ENCODE peak calls at places on chromosomes 11 and 22, in eight cellular contexts. One of them, this sample, is unnamed.

GRCh38 chr22:47048123-47049077 is 285.9 kb downstream of the TBC1D22A start:
- DNase-seq in brain microvascular endothelial cell: no peak
- DNase-seq in HL-60: no peak
- DNase-seq in fibroblast of the aortic adventitia: no peak
- DNase-seq in SK-N-SH: no peak
- DNase-seq in astrocyte of the spinal cord: no peak
- DNase-seq in body of pancreas: no peak
- DNase-seq in GM23338: no peak
- DNase-seq in this sample: no peak

GRCh38 chr11:92070026-92070889 is 154.4 kb upstream of the FAT3 start:
- DNase-seq in brain microvascular endothelial cell: no peak
- DNase-seq in HL-60: no peak
- DNase-seq in fibroblast of the aortic adventitia: no peak
- DNase-seq in SK-N-SH: no peak
- DNase-seq in astrocyte of the spinal cord: no peak
- DNase-seq in body of pancreas: no peak
- DNase-seq in GM23338: peak
- DNase-seq in this sample: no peak

GRCh38 chr11:82996966-82997606 is 74.6 kb downstream of the RAB30 start:
- DNase-seq in brain microvascular endothelial cell: no peak
- DNase-seq in HL-60: no peak
- DNase-seq in fibroblast of the aortic adventitia: no peak
- DNase-seq in SK-N-SH: no peak
- DNase-seq in astrocyte of the spinal cord: peak
- DNase-seq in body of pancreas: peak
- DNase-seq in GM23338: no peak
- DNase-seq in this sample: no peak

GRCh38 chr22:20226077-20226716 is 41.9 kb downstream of the RTN4R start:
- DNase-seq in brain microvascular endothelial cell: no peak
- DNase-seq in HL-60: no peak
- DNase-seq in fibroblast of the aortic adventitia: no peak
- DNase-seq in SK-N-SH: no peak
- DNase-seq in astrocyte of the spinal cord: no peak
- DNase-seq in body of pancreas: no peak
- DNase-seq in GM23338: peak
- DNase-seq in this sample: no peak

GRCh38 chr11:44928144-44928543 is 22.5 kb downstream of the TP53I11 start:
- DNase-seq in brain microvascular endothelial cell: no peak
- DNase-seq in HL-60: no peak
- DNase-seq in fibroblast of the aortic adventitia: no peak
- DNase-seq in SK-N-SH: no peak
- DNase-seq in astrocyte of the spinal cord: no peak
- DNase-seq in body of pancreas: no peak
- DNase-seq in GM23338: no peak
- DNase-seq in this sample: no peak

GRCh38 chr11:7571640-7572000 is 57.8 kb downstream of the PPFIBP2 start:
- DNase-seq in brain microvascular endothelial cell: peak
- DNase-seq in HL-60: peak
- DNase-seq in fibroblast of the aortic adventitia: peak
- DNase-seq in SK-N-SH: peak
- DNase-seq in astrocyte of the spinal cord: peak
- DNase-seq in body of pancreas: peak
- DNase-seq in GM23338: peak
- DNase-seq in this sample: peak

GRCh38 chr22:44931077-44931540 is 78.7 kb downstream of the PHF21B start:
- DNase-seq in brain microvascular endothelial cell: no peak
- DNase-seq in HL-60: no peak
- DNase-seq in fibroblast of the aortic adventitia: peak
- DNase-seq in SK-N-SH: peak
- DNase-seq in astrocyte of the spinal cord: no peak
- DNase-seq in body of pancreas: no peak
- DNase-seq in GM23338: no peak
- DNase-seq in this sample: peak

GRCh38 chr11:75233688-75234295 is 6.8 kb upstream of the TPBGL start:
- DNase-seq in brain microvascular endothelial cell: peak
- DNase-seq in HL-60: peak
- DNase-seq in fibroblast of the aortic adventitia: peak
- DNase-seq in SK-N-SH: no peak
- DNase-seq in astrocyte of the spinal cord: peak
- DNase-seq in body of pancreas: peak
- DNase-seq in GM23338: peak
- DNase-seq in this sample: peak

GRCh38 chr11:104547996-104548661 is 350.1 kb downstream of the CASP12 start:
- DNase-seq in brain microvascular endothelial cell: peak
- DNase-seq in HL-60: no peak
- DNase-seq in fibroblast of the aortic adventitia: no peak
- DNase-seq in SK-N-SH: no peak
- DNase-seq in astrocyte of the spinal cord: peak
- DNase-seq in body of pancreas: no peak
- DNase-seq in GM23338: peak
- DNase-seq in this sample: no peak

GRCh38 chr22:20312396-20313191 is 7.3 kb downstream of the DGCR6L start:
- DNase-seq in brain microvascular endothelial cell: no peak
- DNase-seq in HL-60: no peak
- DNase-seq in fibroblast of the aortic adventitia: no peak
- DNase-seq in SK-N-SH: no peak
- DNase-seq in astrocyte of the spinal cord: no peak
- DNase-seq in body of pancreas: no peak
- DNase-seq in GM23338: no peak
- DNase-seq in this sample: no peak

DNA sequence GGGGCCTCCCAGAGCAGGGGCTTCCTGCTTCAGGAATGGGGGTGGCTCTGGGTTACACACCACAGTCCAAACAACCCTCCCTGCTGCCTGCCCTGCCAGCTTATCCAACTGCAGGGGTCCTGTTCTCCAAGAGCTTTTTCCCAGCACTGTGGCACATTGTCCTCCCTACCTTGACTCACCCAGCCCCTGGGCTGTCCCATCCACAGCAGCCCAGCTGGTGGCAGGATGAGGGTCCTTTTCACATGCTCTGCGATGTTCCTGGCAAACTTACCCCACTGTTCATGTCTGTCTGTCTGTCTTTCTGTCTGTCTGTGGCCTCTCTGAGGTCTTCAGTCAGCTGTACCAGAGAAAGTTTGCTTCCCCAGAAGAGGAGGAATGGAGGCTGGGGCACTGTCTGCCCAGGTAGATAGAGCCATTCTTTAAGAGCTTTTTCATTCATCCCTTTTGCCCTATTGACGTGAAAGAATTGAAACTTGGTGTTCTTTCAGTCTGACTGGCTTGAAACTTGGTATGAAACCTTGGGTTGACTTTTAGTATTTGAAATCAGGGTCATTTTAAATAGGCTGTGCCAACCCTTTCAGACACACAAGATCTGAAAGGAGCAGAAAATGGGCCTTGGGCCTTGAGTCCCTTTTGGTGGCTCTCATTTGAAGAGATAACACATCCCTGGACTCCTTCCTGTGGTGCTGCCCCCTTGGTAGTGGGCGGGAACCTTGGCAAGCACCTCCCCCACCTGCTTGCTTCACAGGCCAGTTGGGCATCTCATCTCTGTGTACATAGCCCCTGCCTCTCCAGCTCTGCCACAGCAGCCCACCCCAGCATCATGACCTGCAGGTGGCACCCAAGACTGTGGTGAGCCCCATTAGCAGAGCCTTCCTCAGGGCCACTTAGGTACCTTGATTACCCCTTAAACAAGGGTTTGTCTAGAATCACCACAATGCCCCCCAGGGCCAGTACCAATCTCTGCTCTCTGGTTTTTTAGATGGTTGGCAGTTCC is 74.6 kb upstream of the SUSD2 start:
- DNase-seq in brain microvascular endothelial cell: no peak
- DNase-seq in HL-60: no peak
- DNase-seq in fibroblast of the aortic adventitia: peak
- DNase-seq in SK-N-SH: no peak
- DNase-seq in astrocyte of the spinal cord: no peak
- DNase-seq in body of pancreas: no peak
- DNase-seq in GM23338: peak
- DNase-seq in this sample: peak
- TF ChIP-seq CTCF in brain microvascular endothelial cell: peak
- TF ChIP-seq CTCF in HL-60: no peak
- TF ChIP-seq CTCF in fibroblast of the aortic adventitia: peak
- TF ChIP-seq CTCF in SK-N-SH: peak
- TF ChIP-seq CTCF in astrocyte of the spinal cord: peak
- TF ChIP-seq CTCF in body of pancreas: no peak
- TF ChIP-seq CTCF in GM23338: peak
- TF ChIP-seq CTCF in this sample: peak

GRCh38 chr22:49934144-49934890 is 15.9 kb downstream of the CRELD2 start:
- DNase-seq in brain microvascular endothelial cell: no peak
- DNase-seq in HL-60: no peak
- DNase-seq in fibroblast of the aortic adventitia: peak
- DNase-seq in SK-N-SH: peak
- DNase-seq in astrocyte of the spinal cord: peak
- DNase-seq in body of pancreas: peak
- DNase-seq in GM23338: no peak
- DNase-seq in this sample: peak

GRCh38 chr22:49934891-49935557 is 16.6 kb downstream of the CRELD2 start:
- DNase-seq in brain microvascular endothelial cell: no peak
- DNase-seq in HL-60: peak
- DNase-seq in fibroblast of the aortic adventitia: peak
- DNase-seq in SK-N-SH: peak
- DNase-seq in astrocyte of the spinal cord: peak
- DNase-seq in body of pancreas: peak
- DNase-seq in GM23338: peak
- DNase-seq in this sample: peak

GRCh38 chr22:49936018-49936972 is 17.9 kb downstream of the CRELD2 start:
- DNase-seq in brain microvascular endothelial cell: peak
- DNase-seq in HL-60: peak
- DNase-seq in fibroblast of the aortic adventitia: peak
- DNase-seq in SK-N-SH: peak
- DNase-seq in astrocyte of the spinal cord: peak
- DNase-seq in body of pancreas: peak
- DNase-seq in GM23338: peak
- DNase-seq in this sample: peak

GRCh38 chr22:49936973-49937757 is 18.7 kb downstream of the CRELD2 start:
- DNase-seq in brain microvascular endothelial cell: no peak
- DNase-seq in HL-60: no peak
- DNase-seq in fibroblast of the aortic adventitia: no peak
- DNase-seq in SK-N-SH: no peak
- DNase-seq in astrocyte of the spinal cord: no peak
- DNase-seq in body of pancreas: no peak
- DNase-seq in GM23338: no peak
- DNase-seq in this sample: no peak

GRCh38 chr22:49935561-49935960 is 17.1 kb downstream of the CRELD2 start:
- DNase-seq in brain microvascular endothelial cell: no peak
- DNase-seq in HL-60: no peak
- DNase-seq in fibroblast of the aortic adventitia: peak
- DNase-seq in SK-N-SH: peak
- DNase-seq in astrocyte of the spinal cord: no peak
- DNase-seq in body of pancreas: no peak
- DNase-seq in GM23338: peak
- DNase-seq in this sample: peak
- H3K4me3 ChIP-seq in brain microvascular endothelial cell: no peak
- H3K4me3 ChIP-seq in HL-60: peak
- H3K4me3 ChIP-seq in fibroblast of the aortic adventitia: peak
- H3K4me3 ChIP-seq in SK-N-SH: no peak
- H3K4me3 ChIP-seq in astrocyte of the spinal cord: peak
- H3K4me3 ChIP-seq in body of pancreas: no peak
- H3K4me3 ChIP-seq in GM23338: no peak
- H3K4me3 ChIP-seq in this sample: no peak

GRCh38 chr11:62543680-62544444 is 2.7 kb downstream of the AHNAK start:
- DNase-seq in brain microvascular endothelial cell: no peak
- DNase-seq in HL-60: no peak
- DNase-seq in fibroblast of the aortic adventitia: peak
- DNase-seq in SK-N-SH: no peak
- DNase-seq in astrocyte of the spinal cord: no peak
- DNase-seq in body of pancreas: no peak
- DNase-seq in GM23338: no peak
- DNase-seq in this sample: peak

GRCh38 chr11:62546937-62547625 is 475 bp upstream of the AHNAK start:
- DNase-seq in brain microvascular endothelial cell: no peak
- DNase-seq in HL-60: no peak
- DNase-seq in fibroblast of the aortic adventitia: peak
- DNase-seq in SK-N-SH: no peak
- DNase-seq in astrocyte of the spinal cord: peak
- DNase-seq in body of pancreas: no peak
- DNase-seq in GM23338: peak
- DNase-seq in this sample: no peak

GRCh38 chr11:62546244-62546936 is at the start of gene AHNAK:
- DNase-seq in brain microvascular endothelial cell: no peak
- DNase-seq in HL-60: peak
- DNase-seq in fibroblast of the aortic adventitia: peak
- DNase-seq in SK-N-SH: peak
- DNase-seq in astrocyte of the spinal cord: peak
- DNase-seq in body of pancreas: peak
- DNase-seq in GM23338: peak
- DNase-seq in this sample: peak

GRCh38 chr11:62544521-62545436 is 1.8 kb downstream of the AHNAK start:
- DNase-seq in brain microvascular endothelial cell: no peak
- DNase-seq in HL-60: peak
- DNase-seq in fibroblast of the aortic adventitia: peak
- DNase-seq in SK-N-SH: no peak
- DNase-seq in astrocyte of the spinal cord: no peak
- DNase-seq in body of pancreas: no peak
- DNase-seq in GM23338: no peak
- DNase-seq in this sample: peak

GRCh38 chr11:62545437-62546243 is 966 bp downstream of the AHNAK start:
- DNase-seq in brain microvascular endothelial cell: peak
- DNase-seq in HL-60: peak
- DNase-seq in fibroblast of the aortic adventitia: peak
- DNase-seq in SK-N-SH: peak
- DNase-seq in astrocyte of the spinal cord: peak
- DNase-seq in body of pancreas: peak
- DNase-seq in GM23338: peak
- DNase-seq in this sample: peak
- TF ChIP-seq CTCF in brain microvascular endothelial cell: peak
- TF ChIP-seq CTCF in HL-60: no peak
- TF ChIP-seq CTCF in fibroblast of the aortic adventitia: peak
- TF ChIP-seq CTCF in SK-N-SH: no peak
- TF ChIP-seq CTCF in astrocyte of the spinal cord: no peak
- TF ChIP-seq CTCF in body of pancreas: no peak
- TF ChIP-seq CTCF in GM23338: peak
- TF ChIP-seq CTCF in this sample: no peak

GRCh38 chr22:37421468-37421877 is 5.8 kb downstream of the ELFN2 start:
- DNase-seq in brain microvascular endothelial cell: no peak
- DNase-seq in HL-60: no peak
- DNase-seq in fibroblast of the aortic adventitia: no peak
- DNase-seq in SK-N-SH: no peak
- DNase-seq in astrocyte of the spinal cord: no peak
- DNase-seq in body of pancreas: no peak
- DNase-seq in GM23338: no peak
- DNase-seq in this sample: no peak

GRCh38 chr22:37418627-37419369 is 8.5 kb downstream of the ELFN2 start:
- DNase-seq in brain microvascular endothelial cell: no peak
- DNase-seq in HL-60: no peak
- DNase-seq in fibroblast of the aortic adventitia: no peak
- DNase-seq in SK-N-SH: no peak
- DNase-seq in astrocyte of the spinal cord: no peak
- DNase-seq in body of pancreas: no peak
- DNase-seq in GM23338: peak
- DNase-seq in this sample: no peak

GRCh38 chr22:37420656-37421467 is 6.4 kb downstream of the ELFN2 start:
- DNase-seq in brain microvascular endothelial cell: no peak
- DNase-seq in HL-60: peak
- DNase-seq in fibroblast of the aortic adventitia: peak
- DNase-seq in SK-N-SH: no peak
- DNase-seq in astrocyte of the spinal cord: no peak
- DNase-seq in body of pancreas: no peak
- DNase-seq in GM23338: peak
- DNase-seq in this sample: no peak

GRCh38 chr22:37419370-37419915 is 7.8 kb downstream of the ELFN2 start:
- DNase-seq in brain microvascular endothelial cell: no peak
- DNase-seq in HL-60: no peak
- DNase-seq in fibroblast of the aortic adventitia: no peak
- DNase-seq in SK-N-SH: no peak
- DNase-seq in astrocyte of the spinal cord: no peak
- DNase-seq in body of pancreas: no peak
- DNase-seq in GM23338: no peak
- DNase-seq in this sample: no peak

GRCh38 chr22:37419916-37420655 is 7.2 kb downstream of the ELFN2 start:
- DNase-seq in brain microvascular endothelial cell: no peak
- DNase-seq in HL-60: peak
- DNase-seq in fibroblast of the aortic adventitia: no peak
- DNase-seq in SK-N-SH: peak
- DNase-seq in astrocyte of the spinal cord: no peak
- DNase-seq in body of pancreas: no peak
- DNase-seq in GM23338: peak
- DNase-seq in this sample: peak
- H3K4me3 ChIP-seq in brain microvascular endothelial cell: peak
- H3K4me3 ChIP-seq in HL-60: no peak
- H3K4me3 ChIP-seq in fibroblast of the aortic adventitia: peak
- H3K4me3 ChIP-seq in SK-N-SH: peak
- H3K4me3 ChIP-seq in astrocyte of the spinal cord: peak
- H3K4me3 ChIP-seq in body of pancreas: no peak
- H3K4me3 ChIP-seq in GM23338: peak
- H3K4me3 ChIP-seq in this sample: peak

This sample was measured in foreskin fibroblast.